ENCODE peak calls at places on chromosomes 7 and 10, in nine cellular contexts. U is transverse colon; N is stimulated activated CD8-positive, alpha-beta memory T cell treated with anti-CD3 and anti-CD28 coated beads, Interleukin-7, amount 100 ng/mL, for 1 hour; E is hippocampal formation; K is nucleus accumbens; Y is activated CD4-positive, alpha-beta memory T cell treated with anti-CD3 and anti-CD28 coated beads for 36 hours; W is memory B cell; A is NCI-H1092 treated with DMSO at 0.1 percent for 48 hours; R is SW480. P is an unnamed sample.

GRCh38 chr10:69009360-69009759 is 20.8 kb downstream of the KIFBP start:
- DNase-seq in R (no peak), U (no peak), N (no peak), A (no peak), E (no peak), K (no peak), W (no peak), Y (no peak), P (no peak)

GRCh38 chr10:15789793-15790525 is 70.2 kb upstream of the ITGA8 start:
- DNase-seq in U (no peak), N (no peak), Y (no peak), W (no peak), E (no peak), R (no peak), K (no peak), A (no peak), P (no peak)

GRCh38 chr7:46830-47140 is 145.6 kb upstream of the FAM20C start:
- DNase-seq in Y (no peak), E (no peak), N (no peak), U (peak; percentile 2), A (no peak), K (no peak), R (no peak), W (no peak), P (no peak)

GRCh38 chr7:116776610-116777289 is 85.6 kb upstream of the CAPZA2 start:
- DNase-seq in N (no peak), E (no peak), R (peak; percentile 81), K (no peak), U (no peak), Y (no peak), W (no peak), A (no peak), P (no peak)

GRCh38 chr7:53110425-53110824 is 75.0 kb downstream of the POM121L12 start:
- DNase-seq in W (no peak), R (no peak), E (no peak), U (no peak), K (no peak), A (no peak), N (no peak), Y (no peak), P (no peak)

GRCh38 chr7:27555670-27556069 is 107.0 kb downstream of the HIBADH start:
- DNase-seq in K (no peak), W (no peak), U (no peak), A (no peak), Y (no peak), N (no peak), E (no peak), R (no peak), P (no peak)

GRCh38 chr7:116177009-116177408 is 33.3 kb upstream of the TES start:
- DNase-seq in R (no peak), E (no peak), N (no peak), Y (no peak), W (no peak), K (no peak), A (no peak), U (no peak), P (no peak)

GRCh38 chr7:121083138-121083789 is 94.8 kb downstream of the CPED1 start:
- DNase-seq in E (no peak), A (no peak), W (no peak), N (no peak), K (no peak), U (no peak), Y (no peak), R (peak; percentile 7), P (no peak)

GRCh38 chr10:57979466-57979865 is 288.2 kb downstream of the IPMK start:
- DNase-seq in U (no peak), A (no peak), N (no peak), R (peak; percentile 51), Y (no peak), K (no peak), E (no peak), W (no peak), P (no peak)

GRCh38 chr7:156147104-156147503 is 334.8 kb upstream of the SHH start:
- DNase-seq in W (no peak), Y (no peak), A (no peak), N (no peak), R (peak; percentile 77), U (no peak), K (no peak), E (no peak), P (no peak)

GRCh38 chr7:155466814-155467675 is 9.1 kb downstream of the EN2 start:
- DNase-seq in N (no peak), W (peak; percentile 53), E (no peak), A (peak; percentile 73), Y (peak; percentile 59), U (no peak), K (no peak), R (no peak), P (no peak)

GRCh38 chr10:112952282-112952991 is 2.4 kb downstream of the TCF7L2 start:
- DNase-seq in K (no peak), Y (peak; percentile 10), R (no peak), U (peak; percentile 25), W (no peak), N (no peak), E (no peak), A (no peak), P (no peak)

GRCh38 chr10:130398090-130398994 is 262.2 kb downstream of the GLRX3 start:
- DNase-seq in Y (no peak), U (no peak), E (no peak), N (no peak), R (no peak), W (no peak), K (no peak), A (no peak), P (no peak)

GRCh38 chr10:68359189-68359588 is 26.5 kb upstream of the PBLD start:
- DNase-seq in E (no peak), R (no peak), Y (no peak), K (no peak), W (no peak), U (no peak), A (no peak), N (no peak), P (no peak)

P was measured in GM12892.